ENCODE peak calls at places on chromosomes 3 and 15, in eight cellular contexts. One of them, this sample, is unnamed.

GRCh38 chr15:96230557-96231181 is 99.8 kb upstream of the NR2F2 start:
- DNase-seq in posterior vena cava: no peak
- DNase-seq in iPS-NIHi11: no peak
- DNase-seq in activated CD4-positive, alpha-beta T cell treated with anti-CD3 and anti-CD28 coated beads, Interleukin-2, amount 10 ng/mL, durations not matched to agents 7 days and 5 days: no peak
- DNase-seq in stimulated activated CD4-positive, alpha-beta T cell treated with anti-CD3 and anti-CD28 coated beads, Interleukin-12 subunit alpha, Interleukin-12 subunit beta, amount 100 ng/mL, for 24 hours: no peak
- DNase-seq in activated T-cell treated with anti-CD3 and anti-CD28 coated beads for 48 hours: no peak
- DNase-seq in HT1080: peak; percentile 66
- DNase-seq in WTC11: no peak
- DNase-seq in this sample: no peak

GRCh38 chr3:72194464-72194857 is 409.5 kb upstream of the PROK2 start:
- DNase-seq in posterior vena cava: no peak
- DNase-seq in iPS-NIHi11: no peak
- DNase-seq in activated CD4-positive, alpha-beta T cell treated with anti-CD3 and anti-CD28 coated beads, Interleukin-2, amount 10 ng/mL, durations not matched to agents 7 days and 5 days: no peak
- DNase-seq in stimulated activated CD4-positive, alpha-beta T cell treated with anti-CD3 and anti-CD28 coated beads, Interleukin-12 subunit alpha, Interleukin-12 subunit beta, amount 100 ng/mL, for 24 hours: no peak
- DNase-seq in activated T-cell treated with anti-CD3 and anti-CD28 coated beads for 48 hours: no peak
- DNase-seq in HT1080: no peak
- DNase-seq in WTC11: no peak
- DNase-seq in this sample: no peak

GRCh38 chr15:93982226-93982641 is 249.1 kb upstream of the MCTP2 start:
- DNase-seq in posterior vena cava: no peak
- DNase-seq in iPS-NIHi11: no peak
- DNase-seq in activated CD4-positive, alpha-beta T cell treated with anti-CD3 and anti-CD28 coated beads, Interleukin-2, amount 10 ng/mL, durations not matched to agents 7 days and 5 days: no peak
- DNase-seq in stimulated activated CD4-positive, alpha-beta T cell treated with anti-CD3 and anti-CD28 coated beads, Interleukin-12 subunit alpha, Interleukin-12 subunit beta, amount 100 ng/mL, for 24 hours: no peak
- DNase-seq in activated T-cell treated with anti-CD3 and anti-CD28 coated beads for 48 hours: no peak
- DNase-seq in HT1080: no peak
- DNase-seq in WTC11: no peak
- DNase-seq in this sample: no peak

GRCh38 chr3:8984081-8984480 is 20.8 kb upstream of the RAD18 start:
- DNase-seq in posterior vena cava: no peak
- DNase-seq in iPS-NIHi11: no peak
- DNase-seq in activated CD4-positive, alpha-beta T cell treated with anti-CD3 and anti-CD28 coated beads, Interleukin-2, amount 10 ng/mL, durations not matched to agents 7 days and 5 days: no peak
- DNase-seq in stimulated activated CD4-positive, alpha-beta T cell treated with anti-CD3 and anti-CD28 coated beads, Interleukin-12 subunit alpha, Interleukin-12 subunit beta, amount 100 ng/mL, for 24 hours: no peak
- DNase-seq in activated T-cell treated with anti-CD3 and anti-CD28 coated beads for 48 hours: no peak
- DNase-seq in HT1080: no peak
- DNase-seq in WTC11: no peak
- DNase-seq in this sample: no peak

GRCh38 chr3:49276475-49277356 is at the start of gene C3orf62:
- DNase-seq in posterior vena cava: peak; percentile 97
- DNase-seq in iPS-NIHi11: peak; percentile 90
- DNase-seq in activated CD4-positive, alpha-beta T cell treated with anti-CD3 and anti-CD28 coated beads, Interleukin-2, amount 10 ng/mL, durations not matched to agents 7 days and 5 days: peak; percentile 73
- DNase-seq in stimulated activated CD4-positive, alpha-beta T cell treated with anti-CD3 and anti-CD28 coated beads, Interleukin-12 subunit alpha, Interleukin-12 subunit beta, amount 100 ng/mL, for 24 hours: peak; percentile 80
- DNase-seq in activated T-cell treated with anti-CD3 and anti-CD28 coated beads for 48 hours: peak; percentile 77
- DNase-seq in HT1080: no peak
- DNase-seq in WTC11: peak; percentile 89
- DNase-seq in this sample: no peak

GRCh38 chr15:33138000-33138399 is 56.5 kb downstream of the FMN1 start:
- DNase-seq in posterior vena cava: no peak
- DNase-seq in iPS-NIHi11: no peak
- DNase-seq in activated CD4-positive, alpha-beta T cell treated with anti-CD3 and anti-CD28 coated beads, Interleukin-2, amount 10 ng/mL, durations not matched to agents 7 days and 5 days: no peak
- DNase-seq in stimulated activated CD4-positive, alpha-beta T cell treated with anti-CD3 and anti-CD28 coated beads, Interleukin-12 subunit alpha, Interleukin-12 subunit beta, amount 100 ng/mL, for 24 hours: no peak
- DNase-seq in activated T-cell treated with anti-CD3 and anti-CD28 coated beads for 48 hours: no peak
- DNase-seq in HT1080: no peak
- DNase-seq in WTC11: no peak
- DNase-seq in this sample: no peak

GRCh38 chr15:45804028-45804427 is 169.2 kb downstream of the SQOR start:
- DNase-seq in posterior vena cava: no peak
- DNase-seq in iPS-NIHi11: no peak
- DNase-seq in activated CD4-positive, alpha-beta T cell treated with anti-CD3 and anti-CD28 coated beads, Interleukin-2, amount 10 ng/mL, durations not matched to agents 7 days and 5 days: no peak
- DNase-seq in stimulated activated CD4-positive, alpha-beta T cell treated with anti-CD3 and anti-CD28 coated beads, Interleukin-12 subunit alpha, Interleukin-12 subunit beta, amount 100 ng/mL, for 24 hours: no peak
- DNase-seq in activated T-cell treated with anti-CD3 and anti-CD28 coated beads for 48 hours: no peak
- DNase-seq in HT1080: no peak
- DNase-seq in WTC11: no peak
- DNase-seq in this sample: no peak

GRCh38 chr3:177283983-177284382 is 86.7 kb upstream of the TBL1XR1 start:
- DNase-seq in posterior vena cava: no peak
- DNase-seq in iPS-NIHi11: no peak
- DNase-seq in activated CD4-positive, alpha-beta T cell treated with anti-CD3 and anti-CD28 coated beads, Interleukin-2, amount 10 ng/mL, durations not matched to agents 7 days and 5 days: no peak
- DNase-seq in stimulated activated CD4-positive, alpha-beta T cell treated with anti-CD3 and anti-CD28 coated beads, Interleukin-12 subunit alpha, Interleukin-12 subunit beta, amount 100 ng/mL, for 24 hours: no peak
- DNase-seq in activated T-cell treated with anti-CD3 and anti-CD28 coated beads for 48 hours: no peak
- DNase-seq in HT1080: no peak
- DNase-seq in WTC11: no peak
- DNase-seq in this sample: no peak

GRCh38 chr15:98755138-98755537 is 106.8 kb downstream of the IGF1R start:
- DNase-seq in posterior vena cava: no peak
- DNase-seq in iPS-NIHi11: no peak
- DNase-seq in activated CD4-positive, alpha-beta T cell treated with anti-CD3 and anti-CD28 coated beads, Interleukin-2, amount 10 ng/mL, durations not matched to agents 7 days and 5 days: no peak
- DNase-seq in stimulated activated CD4-positive, alpha-beta T cell treated with anti-CD3 and anti-CD28 coated beads, Interleukin-12 subunit alpha, Interleukin-12 subunit beta, amount 100 ng/mL, for 24 hours: no peak
- DNase-seq in activated T-cell treated with anti-CD3 and anti-CD28 coated beads for 48 hours: no peak
- DNase-seq in HT1080: peak; percentile 23
- DNase-seq in WTC11: no peak
- DNase-seq in this sample: no peak

GRCh38 chr3:117958027-117958426 is 1076.6 kb downstream of the IGSF11 start:
- DNase-seq in posterior vena cava: no peak
- DNase-seq in iPS-NIHi11: no peak
- DNase-seq in activated CD4-positive, alpha-beta T cell treated with anti-CD3 and anti-CD28 coated beads, Interleukin-2, amount 10 ng/mL, durations not matched to agents 7 days and 5 days: no peak
- DNase-seq in stimulated activated CD4-positive, alpha-beta T cell treated with anti-CD3 and anti-CD28 coated beads, Interleukin-12 subunit alpha, Interleukin-12 subunit beta, amount 100 ng/mL, for 24 hours: no peak
- DNase-seq in activated T-cell treated with anti-CD3 and anti-CD28 coated beads for 48 hours: no peak
- DNase-seq in HT1080: no peak
- DNase-seq in WTC11: no peak
- DNase-seq in this sample: no peak